ENCODE peak calls at places on chromosomes 13 and 19, in eight cellular contexts. One of them, this sample, is unnamed.

GRCh38 chr19:3761382-3762129 is at the start of gene APBA3:
- DNase-seq in activated CD4-positive, alpha-beta T cell treated with anti-CD3 and anti-CD28 coated beads for 4 hours: peak
- DNase-seq in body of pancreas: peak
- DNase-seq in AML-193: peak
- DNase-seq in NCI-H1105 treated with DMSO at 0.1 percent for 48 hours: peak
- DNase-seq in fibroblast of the aortic adventitia: peak
- DNase-seq in T-helper 1 cell: peak
- DNase-seq in GM04503: peak
- DNase-seq in this sample: peak

GRCh38 chr19:35211545-35212230 is 16.9 kb downstream of the FAM187B start:
- DNase-seq in NCI-H1105 treated with DMSO at 0.1 percent for 48 hours: no peak
- DNase-seq in AML-193: peak
- DNase-seq in T-helper 1 cell: peak
- DNase-seq in fibroblast of the aortic adventitia: no peak
- DNase-seq in body of pancreas: peak
- DNase-seq in GM04503: no peak
- DNase-seq in activated CD4-positive, alpha-beta T cell treated with anti-CD3 and anti-CD28 coated beads for 4 hours: peak
- DNase-seq in this sample: no peak

GRCh38 chr19:29845576-29846176 is 33.9 kb downstream of the CCNE1 start:
- DNase-seq in T-helper 1 cell: peak
- DNase-seq in activated CD4-positive, alpha-beta T cell treated with anti-CD3 and anti-CD28 coated beads for 4 hours: peak
- DNase-seq in GM04503: peak
- DNase-seq in body of pancreas: no peak
- DNase-seq in AML-193: peak
- DNase-seq in fibroblast of the aortic adventitia: peak
- DNase-seq in NCI-H1105 treated with DMSO at 0.1 percent for 48 hours: peak
- DNase-seq in this sample: peak

GRCh38 chr13:34608326-34608725 is 333.7 kb upstream of the NBEA start:
- DNase-seq in body of pancreas: no peak
- DNase-seq in GM04503: no peak
- DNase-seq in NCI-H1105 treated with DMSO at 0.1 percent for 48 hours: no peak
- DNase-seq in activated CD4-positive, alpha-beta T cell treated with anti-CD3 and anti-CD28 coated beads for 4 hours: no peak
- DNase-seq in AML-193: no peak
- DNase-seq in T-helper 1 cell: no peak
- DNase-seq in fibroblast of the aortic adventitia: no peak
- DNase-seq in this sample: no peak

GRCh38 chr13:70173236-70173959 is 65.1 kb upstream of the KLHL1 start:
- DNase-seq in fibroblast of the aortic adventitia: no peak
- DNase-seq in NCI-H1105 treated with DMSO at 0.1 percent for 48 hours: peak
- DNase-seq in GM04503: no peak
- DNase-seq in body of pancreas: no peak
- DNase-seq in AML-193: no peak
- DNase-seq in T-helper 1 cell: no peak
- DNase-seq in activated CD4-positive, alpha-beta T cell treated with anti-CD3 and anti-CD28 coated beads for 4 hours: no peak
- DNase-seq in this sample: peak

GRCh38 chr19:1725100-1726064 is 27.9 kb upstream of the ONECUT3 start:
- DNase-seq in AML-193: no peak
- DNase-seq in body of pancreas: peak
- DNase-seq in T-helper 1 cell: peak
- DNase-seq in activated CD4-positive, alpha-beta T cell treated with anti-CD3 and anti-CD28 coated beads for 4 hours: no peak
- DNase-seq in NCI-H1105 treated with DMSO at 0.1 percent for 48 hours: peak
- DNase-seq in fibroblast of the aortic adventitia: peak
- DNase-seq in GM04503: no peak
- DNase-seq in this sample: no peak

GRCh38 chr13:46606915-46607413 is 54.0 kb downstream of the LRCH1 start:
- DNase-seq in AML-193: no peak
- DNase-seq in GM04503: no peak
- DNase-seq in NCI-H1105 treated with DMSO at 0.1 percent for 48 hours: no peak
- DNase-seq in T-helper 1 cell: no peak
- DNase-seq in fibroblast of the aortic adventitia: no peak
- DNase-seq in activated CD4-positive, alpha-beta T cell treated with anti-CD3 and anti-CD28 coated beads for 4 hours: no peak
- DNase-seq in body of pancreas: no peak
- DNase-seq in this sample: no peak

GRCh38 chr13:79011179-79011578 is 352.2 kb upstream of the OBI1 start:
- DNase-seq in AML-193: no peak
- DNase-seq in GM04503: no peak
- DNase-seq in fibroblast of the aortic adventitia: no peak
- DNase-seq in activated CD4-positive, alpha-beta T cell treated with anti-CD3 and anti-CD28 coated beads for 4 hours: no peak
- DNase-seq in NCI-H1105 treated with DMSO at 0.1 percent for 48 hours: no peak
- DNase-seq in body of pancreas: no peak
- DNase-seq in T-helper 1 cell: no peak
- DNase-seq in this sample: no peak

GRCh38 chr19:29842471-29843179 is 30.8 kb downstream of the CCNE1 start:
- DNase-seq in T-helper 1 cell: no peak
- DNase-seq in GM04503: no peak
- DNase-seq in activated CD4-positive, alpha-beta T cell treated with anti-CD3 and anti-CD28 coated beads for 4 hours: no peak
- DNase-seq in body of pancreas: no peak
- DNase-seq in NCI-H1105 treated with DMSO at 0.1 percent for 48 hours: no peak
- DNase-seq in AML-193: no peak
- DNase-seq in fibroblast of the aortic adventitia: no peak
- DNase-seq in this sample: no peak

GRCh38 chr13:99577934-99578917 is 77.0 kb downstream of the TM9SF2 start:
- DNase-seq in AML-193: peak
- DNase-seq in GM04503: no peak
- DNase-seq in body of pancreas: no peak
- DNase-seq in NCI-H1105 treated with DMSO at 0.1 percent for 48 hours: no peak
- DNase-seq in activated CD4-positive, alpha-beta T cell treated with anti-CD3 and anti-CD28 coated beads for 4 hours: no peak
- DNase-seq in fibroblast of the aortic adventitia: peak
- DNase-seq in T-helper 1 cell: no peak
- DNase-seq in this sample: no peak

GRCh38 chr19:40217921-40218890 is at the start of gene TTC9B:
- DNase-seq in GM04503: no peak
- DNase-seq in NCI-H1105 treated with DMSO at 0.1 percent for 48 hours: no peak
- DNase-seq in activated CD4-positive, alpha-beta T cell treated with anti-CD3 and anti-CD28 coated beads for 4 hours: peak
- DNase-seq in AML-193: no peak
- DNase-seq in fibroblast of the aortic adventitia: no peak
- DNase-seq in T-helper 1 cell: peak
- DNase-seq in body of pancreas: no peak
- DNase-seq in this sample: no peak

GRCh38 chr13:46665630-46666482 is 112.9 kb downstream of the LRCH1 start:
- DNase-seq in T-helper 1 cell: no peak
- DNase-seq in NCI-H1105 treated with DMSO at 0.1 percent for 48 hours: no peak
- DNase-seq in fibroblast of the aortic adventitia: no peak
- DNase-seq in activated CD4-positive, alpha-beta T cell treated with anti-CD3 and anti-CD28 coated beads for 4 hours: no peak
- DNase-seq in body of pancreas: no peak
- DNase-seq in GM04503: no peak
- DNase-seq in AML-193: no peak
- DNase-seq in this sample: no peak

GRCh38 chr13:80939581-80939980 is 598.7 kb upstream of the SPRY2 start:
- DNase-seq in NCI-H1105 treated with DMSO at 0.1 percent for 48 hours: no peak
- DNase-seq in T-helper 1 cell: no peak
- DNase-seq in GM04503: no peak
- DNase-seq in fibroblast of the aortic adventitia: no peak
- DNase-seq in body of pancreas: no peak
- DNase-seq in activated CD4-positive, alpha-beta T cell treated with anti-CD3 and anti-CD28 coated beads for 4 hours: no peak
- DNase-seq in AML-193: no peak
- DNase-seq in this sample: no peak

GRCh38 chr19:46715620-46716012 is 1.3 kb downstream of the PRKD2 start:
- DNase-seq in fibroblast of the aortic adventitia: no peak
- DNase-seq in GM04503: no peak
- DNase-seq in body of pancreas: no peak
- DNase-seq in T-helper 1 cell: no peak
- DNase-seq in NCI-H1105 treated with DMSO at 0.1 percent for 48 hours: no peak
- DNase-seq in activated CD4-positive, alpha-beta T cell treated with anti-CD3 and anti-CD28 coated beads for 4 hours: no peak
- DNase-seq in AML-193: no peak
- DNase-seq in this sample: no peak

GRCh38 chr19:17289489-17289888 is 7.8 kb downstream of the ANKLE1 start:
- DNase-seq in GM04503: no peak
- DNase-seq in NCI-H1105 treated with DMSO at 0.1 percent for 48 hours: no peak
- DNase-seq in activated CD4-positive, alpha-beta T cell treated with anti-CD3 and anti-CD28 coated beads for 4 hours: peak
- DNase-seq in fibroblast of the aortic adventitia: peak
- DNase-seq in body of pancreas: peak
- DNase-seq in T-helper 1 cell: peak
- DNase-seq in AML-193: no peak
- DNase-seq in this sample: peak

GRCh38 chr19:34236035-34236793 is 18.1 kb upstream of the GARRE1 start:
- DNase-seq in AML-193: no peak
- DNase-seq in fibroblast of the aortic adventitia: no peak
- DNase-seq in body of pancreas: no peak
- DNase-seq in T-helper 1 cell: no peak
- DNase-seq in NCI-H1105 treated with DMSO at 0.1 percent for 48 hours: no peak
- DNase-seq in GM04503: no peak
- DNase-seq in activated CD4-positive, alpha-beta T cell treated with anti-CD3 and anti-CD28 coated beads for 4 hours: no peak
- DNase-seq in this sample: peak

GRCh38 chr13:33330483-33330882 is 44.9 kb upstream of the STARD13 start:
- DNase-seq in body of pancreas: no peak
- DNase-seq in NCI-H1105 treated with DMSO at 0.1 percent for 48 hours: no peak
- DNase-seq in T-helper 1 cell: no peak
- DNase-seq in activated CD4-positive, alpha-beta T cell treated with anti-CD3 and anti-CD28 coated beads for 4 hours: no peak
- DNase-seq in AML-193: no peak
- DNase-seq in GM04503: no peak
- DNase-seq in fibroblast of the aortic adventitia: no peak
- DNase-seq in this sample: no peak

GRCh38 chr13:38866649-38867048 is 124.0 kb downstream of the STOML3 start:
- DNase-seq in GM04503: no peak
- DNase-seq in activated CD4-positive, alpha-beta T cell treated with anti-CD3 and anti-CD28 coated beads for 4 hours: no peak
- DNase-seq in body of pancreas: no peak
- DNase-seq in fibroblast of the aortic adventitia: no peak
- DNase-seq in AML-193: no peak
- DNase-seq in NCI-H1105 treated with DMSO at 0.1 percent for 48 hours: no peak
- DNase-seq in T-helper 1 cell: no peak
- DNase-seq in this sample: no peak

GRCh38 chr13:28684257-28684656 is 25.3 kb downstream of the POMP start:
- DNase-seq in fibroblast of the aortic adventitia: no peak
- DNase-seq in NCI-H1105 treated with DMSO at 0.1 percent for 48 hours: no peak
- DNase-seq in T-helper 1 cell: no peak
- DNase-seq in body of pancreas: no peak
- DNase-seq in AML-193: no peak
- DNase-seq in GM04503: no peak
- DNase-seq in activated CD4-positive, alpha-beta T cell treated with anti-CD3 and anti-CD28 coated beads for 4 hours: no peak
- DNase-seq in this sample: no peak

GRCh38 chr13:75637101-75637774 is 1.1 kb downstream of the LMO7 start:
- DNase-seq in T-helper 1 cell: no peak
- DNase-seq in NCI-H1105 treated with DMSO at 0.1 percent for 48 hours: no peak
- DNase-seq in AML-193: no peak
- DNase-seq in body of pancreas: no peak
- DNase-seq in activated CD4-positive, alpha-beta T cell treated with anti-CD3 and anti-CD28 coated beads for 4 hours: no peak
- DNase-seq in fibroblast of the aortic adventitia: no peak
- DNase-seq in GM04503: no peak
- DNase-seq in this sample: no peak

GRCh38 chr13:42808572-42808971 is 27.2 kb downstream of the FAM216B start:
- DNase-seq in GM04503: no peak
- DNase-seq in body of pancreas: no peak
- DNase-seq in AML-193: no peak
- DNase-seq in NCI-H1105 treated with DMSO at 0.1 percent for 48 hours: no peak
- DNase-seq in activated CD4-positive, alpha-beta T cell treated with anti-CD3 and anti-CD28 coated beads for 4 hours: no peak
- DNase-seq in T-helper 1 cell: peak
- DNase-seq in fibroblast of the aortic adventitia: no peak
- DNase-seq in this sample: peak

GRCh38 chr13:79285159-79285558 is 120.9 kb downstream of the RBM26 start:
- DNase-seq in fibroblast of the aortic adventitia: no peak
- DNase-seq in body of pancreas: no peak
- DNase-seq in T-helper 1 cell: no peak
- DNase-seq in NCI-H1105 treated with DMSO at 0.1 percent for 48 hours: no peak
- DNase-seq in activated CD4-positive, alpha-beta T cell treated with anti-CD3 and anti-CD28 coated beads for 4 hours: no peak
- DNase-seq in AML-193: no peak
- DNase-seq in GM04503: no peak
- DNase-seq in this sample: no peak

GRCh38 chr13:30113983-30114491 is 193.3 kb downstream of the KATNAL1 start:
- DNase-seq in fibroblast of the aortic adventitia: peak
- DNase-seq in T-helper 1 cell: no peak
- DNase-seq in AML-193: no peak
- DNase-seq in NCI-H1105 treated with DMSO at 0.1 percent for 48 hours: no peak
- DNase-seq in activated CD4-positive, alpha-beta T cell treated with anti-CD3 and anti-CD28 coated beads for 4 hours: no peak
- DNase-seq in body of pancreas: peak
- DNase-seq in GM04503: no peak
- DNase-seq in this sample: peak

GRCh38 chr13:99307247-99307646 is at the start of gene GPR183:
- DNase-seq in fibroblast of the aortic adventitia: no peak
- DNase-seq in AML-193: peak
- DNase-seq in NCI-H1105 treated with DMSO at 0.1 percent for 48 hours: no peak
- DNase-seq in activated CD4-positive, alpha-beta T cell treated with anti-CD3 and anti-CD28 coated beads for 4 hours: peak
- DNase-seq in GM04503: no peak
- DNase-seq in body of pancreas: no peak
- DNase-seq in T-helper 1 cell: peak
- DNase-seq in this sample: no peak

GRCh38 chr19:46955114-46955812 is 64.4 kb upstream of the NPAS1 start:
- DNase-seq in NCI-H1105 treated with DMSO at 0.1 percent for 48 hours: no peak
- DNase-seq in activated CD4-positive, alpha-beta T cell treated with anti-CD3 and anti-CD28 coated beads for 4 hours: peak
- DNase-seq in T-helper 1 cell: peak
- DNase-seq in fibroblast of the aortic adventitia: peak
- DNase-seq in GM04503: no peak
- DNase-seq in AML-193: peak
- DNase-seq in body of pancreas: no peak
- DNase-seq in this sample: peak

GRCh38 chr13:78680064-78680463 is 21.1 kb upstream of the OBI1 start:
- DNase-seq in NCI-H1105 treated with DMSO at 0.1 percent for 48 hours: peak
- DNase-seq in fibroblast of the aortic adventitia: no peak
- DNase-seq in body of pancreas: no peak
- DNase-seq in GM04503: no peak
- DNase-seq in AML-193: no peak
- DNase-seq in activated CD4-positive, alpha-beta T cell treated with anti-CD3 and anti-CD28 coated beads for 4 hours: no peak
- DNase-seq in T-helper 1 cell: no peak
- DNase-seq in this sample: no peak

GRCh38 chr19:5903502-5904301 is at the start of gene NDUFA11:
- DNase-seq in GM04503: no peak
- DNase-seq in fibroblast of the aortic adventitia: no peak
- DNase-seq in body of pancreas: peak
- DNase-seq in T-helper 1 cell: peak
- DNase-seq in NCI-H1105 treated with DMSO at 0.1 percent for 48 hours: peak
- DNase-seq in activated CD4-positive, alpha-beta T cell treated with anti-CD3 and anti-CD28 coated beads for 4 hours: peak
- DNase-seq in AML-193: peak
- DNase-seq in this sample: no peak

GRCh38 chr13:27797228-27797624 is 4.9 kb downstream of the GSX1 start:
- DNase-seq in AML-193: no peak
- DNase-seq in fibroblast of the aortic adventitia: peak
- DNase-seq in NCI-H1105 treated with DMSO at 0.1 percent for 48 hours: no peak
- DNase-seq in GM04503: no peak
- DNase-seq in T-helper 1 cell: no peak
- DNase-seq in activated CD4-positive, alpha-beta T cell treated with anti-CD3 and anti-CD28 coated beads for 4 hours: no peak
- DNase-seq in body of pancreas: peak
- DNase-seq in this sample: no peak

GRCh38 chr19:19338082-19338481 is 17.5 kb downstream of the MAU2 start:
- DNase-seq in NCI-H1105 treated with DMSO at 0.1 percent for 48 hours: no peak
- DNase-seq in activated CD4-positive, alpha-beta T cell treated with anti-CD3 and anti-CD28 coated beads for 4 hours: no peak
- DNase-seq in body of pancreas: no peak
- DNase-seq in AML-193: no peak
- DNase-seq in T-helper 1 cell: no peak
- DNase-seq in fibroblast of the aortic adventitia: peak
- DNase-seq in GM04503: no peak
- DNase-seq in this sample: peak

GRCh38 chr13:104286566-104287290 is 1220.5 kb upstream of the SLC10A2 start:
- DNase-seq in AML-193: no peak
- DNase-seq in NCI-H1105 treated with DMSO at 0.1 percent for 48 hours: no peak
- DNase-seq in fibroblast of the aortic adventitia: no peak
- DNase-seq in activated CD4-positive, alpha-beta T cell treated with anti-CD3 and anti-CD28 coated beads for 4 hours: no peak
- DNase-seq in body of pancreas: peak
- DNase-seq in T-helper 1 cell: no peak
- DNase-seq in GM04503: no peak
- DNase-seq in this sample: no peak

GRCh38 chr13:25217023-25217909 is 45.2 kb upstream of the AMER2 start:
- DNase-seq in T-helper 1 cell: no peak
- DNase-seq in GM04503: no peak
- DNase-seq in AML-193: no peak
- DNase-seq in fibroblast of the aortic adventitia: peak
- DNase-seq in NCI-H1105 treated with DMSO at 0.1 percent for 48 hours: no peak
- DNase-seq in activated CD4-positive, alpha-beta T cell treated with anti-CD3 and anti-CD28 coated beads for 4 hours: no peak
- DNase-seq in body of pancreas: no peak
- DNase-seq in this sample: peak

GRCh38 chr13:64758520-64758919 is 2471.6 kb downstream of the PCDH9 start:
- DNase-seq in T-helper 1 cell: no peak
- DNase-seq in GM04503: peak
- DNase-seq in body of pancreas: no peak
- DNase-seq in fibroblast of the aortic adventitia: peak
- DNase-seq in activated CD4-positive, alpha-beta T cell treated with anti-CD3 and anti-CD28 coated beads for 4 hours: no peak
- DNase-seq in AML-193: no peak
- DNase-seq in NCI-H1105 treated with DMSO at 0.1 percent for 48 hours: no peak
- DNase-seq in this sample: peak

GRCh38 chr13:91133941-91134772 is 213.3 kb upstream of the MIR17HG start:
- DNase-seq in T-helper 1 cell: peak
- DNase-seq in activated CD4-positive, alpha-beta T cell treated with anti-CD3 and anti-CD28 coated beads for 4 hours: peak
- DNase-seq in NCI-H1105 treated with DMSO at 0.1 percent for 48 hours: peak
- DNase-seq in fibroblast of the aortic adventitia: peak
- DNase-seq in GM04503: no peak
- DNase-seq in AML-193: peak
- DNase-seq in body of pancreas: peak
- DNase-seq in this sample: peak

GRCh38 chr19:44278181-44278690 is 18.6 kb downstream of the ZNF233 start:
- DNase-seq in activated CD4-positive, alpha-beta T cell treated with anti-CD3 and anti-CD28 coated beads for 4 hours: no peak
- DNase-seq in AML-193: no peak
- DNase-seq in NCI-H1105 treated with DMSO at 0.1 percent for 48 hours: no peak
- DNase-seq in GM04503: peak
- DNase-seq in T-helper 1 cell: no peak
- DNase-seq in fibroblast of the aortic adventitia: peak
- DNase-seq in body of pancreas: no peak
- DNase-seq in this sample: no peak